ENCODE peak calls at places on chromosomes 13 and 19, in nine cellular contexts. Y, O, J, Q, H, D, R, I and G are unnamed samples.

GRCh38 chr13:84137292-84137691 is 255.0 kb upstream of the SLITRK1 start:
- DNase-seq in Y (no peak), O (no peak), J (no peak), Q (no peak), H (peak), D (no peak), R (no peak), I (no peak), G (peak)

GRCh38 chr13:25276748-25277147 is 10.5 kb downstream of the MTMR6 start:
- DNase-seq in Y (no peak), O (no peak), J (no peak), Q (no peak), H (no peak), D (no peak), R (no peak), I (no peak), G (no peak)

GRCh38 chr13:106047859-106048258 is 487.6 kb downstream of the EFNB2 start:
- DNase-seq in Y (no peak), O (no peak), J (no peak), Q (no peak), H (no peak), D (no peak), R (no peak), I (no peak), G (no peak)

GRCh38 chr13:30037766-30038165 is 187.3 kb upstream of the UBL3 start:
- DNase-seq in Y (no peak), O (no peak), J (no peak), Q (no peak), H (no peak), D (no peak), R (no peak), I (no peak), G (no peak)

GRCh38 chr19:2027361-2027760 is 11.8 kb upstream of the BTBD2 start:
- DNase-seq in Y (no peak), O (no peak), J (no peak), Q (no peak), H (no peak), D (no peak), R (no peak), I (no peak), G (no peak)

GRCh38 chr13:66665991-66666390 is 564.1 kb downstream of the PCDH9 start:
- DNase-seq in Y (peak), O (no peak), J (peak), Q (peak), H (no peak), D (peak), R (peak), I (peak), G (no peak)

GRCh38 chr19:18503971-18504885 is 17.6 kb downstream of the ELL start:
- DNase-seq in Y (no peak), O (no peak), J (no peak), Q (no peak), H (peak), D (peak), R (no peak), I (no peak), G (peak)

GRCh38 chr13:88042489-88042888 is 371.3 kb downstream of the SLITRK5 start:
- DNase-seq in Y (no peak), O (no peak), J (no peak), Q (no peak), H (no peak), D (no peak), R (no peak), I (no peak), G (no peak)

GRCh38 chr19:48628486-48629296 is 8.5 kb downstream of the DBP start:
- DNase-seq in Y (no peak), O (no peak), J (no peak), Q (no peak), H (no peak), D (no peak), R (peak), I (no peak), G (peak)

GRCh38 chr13:98300956-98301641 is 124.0 kb upstream of the RNF113B start:
- DNase-seq in Y (no peak), O (no peak), J (no peak), Q (no peak), H (no peak), D (peak), R (no peak), I (no peak), G (no peak)

GRCh38 chr19:29479941-29480340 is 45.9 kb upstream of the VSTM2B start:
- DNase-seq in Y (no peak), O (no peak), J (no peak), Q (no peak), H (no peak), D (no peak), R (no peak), I (no peak), G (no peak)

GRCh38 chr19:5154129-5154798 is 185.4 kb downstream of the KDM4B start:
- DNase-seq in Y (no peak), O (no peak), J (peak), Q (peak), H (peak), D (peak), R (peak), I (no peak), G (peak)

GRCh38 chr13:34462843-34463242 is 479.2 kb upstream of the NBEA start:
- DNase-seq in Y (no peak), O (no peak), J (no peak), Q (no peak), H (no peak), D (no peak), R (no peak), I (no peak), G (no peak)

GRCh38 chr19:17610384-17610783 is 54.9 kb downstream of the COLGALT1 start:
- DNase-seq in Y (no peak), O (no peak), J (no peak), Q (no peak), H (no peak), D (no peak), R (no peak), I (no peak), G (no peak)

GRCh38 chr19:7294571-7295212 is 478 bp upstream of the INSR start:
- DNase-seq in Y (peak), O (no peak), J (peak), Q (peak), H (peak), D (peak), R (peak), I (peak), G (peak)

GRCh38 chr13:44155422-44156293 is 218.0 kb upstream of the SERP2 start:
- DNase-seq in Y (peak), O (no peak), J (peak), Q (no peak), H (peak), D (peak), R (no peak), I (peak), G (no peak)

GRCh38 chr19:53868892-53869804 is 1.5 kb downstream of the MYADM start:
- DNase-seq in Y (peak), O (peak), J (peak), Q (peak), H (peak), D (no peak), R (peak), I (peak), G (peak)

GRCh38 chr19:27824108-27824507 is 1388.8 kb downstream of the UQCRFS1 start:
- DNase-seq in Y (no peak), O (no peak), J (no peak), Q (no peak), H (no peak), D (no peak), R (no peak), I (no peak), G (no peak)